ENCODE peak calls at places on chromosomes 16 and 17, in four cellular contexts. T is A549, A is SK-N-SH, H is HepG2. E is an unnamed sample.
A peak's percentile ranks its signal among the peaks of the same experiment; 100 is the strongest.

GRCh38 chr17:55062921-55063320 is 94.4 kb downstream of the STXBP4 start:
- DNase-seq in T (peak; percentile 29), H (no peak), A (no peak), E (no peak)

GRCh38 chr17:9307313-9307998 is 268.2 kb downstream of the STX8 start:
- DNase-seq in T (no peak), H (no peak), A (no peak), E (no peak)

GRCh38 chr17:19659366-19660177 is 11.0 kb downstream of the ALDH3A2 start:
- DNase-seq in T (no peak), A (no peak), H (peak; percentile 76), E (no peak)

GRCh38 chr17:45973099-45973838 is 25.8 kb upstream of the STH start:
- DNase-seq in T (no peak), H (no peak), A (no peak), E (no peak)

GRCh38 chr16:70395345-70395901 is 43.5 kb downstream of the ST3GAL2 start:
- DNase-seq in A (peak; percentile 83), T (peak; percentile 75), H (peak; percentile 72), E (peak; percentile 57)

GRCh38 chr17:32525116-32525515 is 38.3 kb downstream of the CDK5R1 start:
- DNase-seq in T (no peak), H (no peak), A (no peak), E (no peak)

GRCh38 chr16:19384656-19385055 is 33.0 kb upstream of the TMC5 start:
- DNase-seq in T (peak; percentile 37), A (no peak), H (no peak), E (no peak)

GRCh38 chr17:28191018-28191417 is 128.0 kb upstream of the TMEM97 start:
- DNase-seq in H (no peak), A (no peak), T (no peak), E (no peak)

GRCh38 chr16:71781741-71782140 is 26.9 kb downstream of the AP1G1 start:
- DNase-seq in A (no peak), T (no peak), H (peak; percentile 21), E (no peak)

GRCh38 chr17:13143001-13143400 is 125.2 kb upstream of the ELAC2 start:
- DNase-seq in A (no peak), H (no peak), T (no peak), E (no peak)

GRCh38 chr17:80173916-80174315 is 4.1 kb downstream of the CARD14 start:
- DNase-seq in H (no peak), A (no peak), T (no peak), E (no peak)

GRCh38 chr16:30096105-30096861 is at the start of gene YPEL3:
- DNase-seq in A (peak; percentile 99), H (peak; percentile 80), T (peak; percentile 83), E (peak; percentile 88)

GRCh38 chr16:4511441-4512082 is 27.0 kb downstream of the CDIP1 start:
- DNase-seq in A (peak; percentile 77), H (peak; percentile 60), T (peak; percentile 71), E (peak; percentile 91)

GRCh38 chr16:64626771-64627170 is 495.1 kb downstream of the CDH11 start:
- DNase-seq in T (no peak), H (no peak), A (no peak), E (no peak)

GRCh38 chr17:55463600-55463999 is 42.0 kb upstream of the MMD start:
- DNase-seq in A (no peak), H (no peak), T (no peak), E (no peak)

GRCh38 chr16:11916524-11917285 is 949 bp upstream of the GSPT1 start:
- DNase-seq in H (peak; percentile 99), T (peak; percentile 87), A (no peak), E (no peak)

GRCh38 chr16:1276580-1276878 is 20.7 kb downstream of the TPSD1 start:
- DNase-seq in T (no peak), A (no peak), H (no peak), E (no peak)

GRCh38 chr17:51496378-51496777 is 236.0 kb downstream of the UTP18 start:
- DNase-seq in A (no peak), H (no peak), T (no peak), E (no peak)

GRCh38 chr16:72443809-72444208 is 271.9 kb upstream of the PMFBP1 start:
- DNase-seq in A (no peak), H (no peak), T (no peak), E (no peak)

GRCh38 chr16:16028311-16028999 is 79.0 kb downstream of the ABCC1 start:
- DNase-seq in T (no peak), H (no peak), A (no peak), E (no peak)

GRCh38 chr17:6608321-6608720 is 32.2 kb downstream of the KIAA0753 start:
- DNase-seq in T (peak; percentile 16), H (no peak), A (no peak), E (no peak)

GRCh38 chr16:88279998-88280397 is 102.8 kb upstream of the ZNF469 start:
- DNase-seq in H (no peak), A (no peak), T (no peak), E (no peak)

GRCh38 chr16:11797957-11798299 is 870 bp upstream of the ZC3H7A start:
- DNase-seq in H (no peak), T (peak; percentile 13), A (peak; percentile 30), E (no peak)

GRCh38 chr17:7403043-7403901 is 625 bp downstream of the TMEM256 start:
- DNase-seq in A (peak; percentile 86), T (peak; percentile 38), H (peak; percentile 79), E (no peak)

GRCh38 chr16:84119368-84119767 is 2.6 kb upstream of the MBTPS1 start:
- DNase-seq in H (no peak), T (no peak), A (no peak), E (no peak)

GRCh38 chr17:27544350-27545131 is 86.4 kb upstream of the LGALS9 start:
- DNase-seq in T (no peak), H (no peak), A (no peak), E (no peak)

GRCh38 chr16:60204221-60204620 is 1470.1 kb upstream of the GOT2 start:
- DNase-seq in T (no peak), A (no peak), H (no peak), E (no peak)

GRCh38 chr16:13062219-13062618 is 160.8 kb downstream of the SHISA9 start:
- DNase-seq in A (no peak), H (no peak), T (no peak), E (no peak)

GRCh38 chr17:38883592-38884526 is 14.0 kb downstream of the LASP1 start:
- DNase-seq in H (no peak), A (no peak), T (no peak), E (peak; percentile 50)

GRCh38 chr17:1643293-1643998 is 2.1 kb downstream of the SCARF1 start:
- DNase-seq in T (peak; percentile 49), A (peak; percentile 89), H (no peak), E (no peak)

GRCh38 chr17:36611345-36612072 is 10.1 kb downstream of the MRM1 start:
- DNase-seq in H (no peak), T (peak; percentile 61), A (no peak), E (no peak)

GRCh38 chr16:9311303-9311954 is 220.0 kb downstream of the HAPSTR1 start:
- DNase-seq in H (no peak), A (no peak), T (no peak), E (peak; percentile 54)

GRCh38 chr17:75133001-75133400 is 1.5 kb upstream of the NT5C start:
- DNase-seq in H (peak; percentile 51), T (no peak), A (no peak), E (no peak)

GRCh38 chr16:28149016-28149888 is 62.5 kb downstream of the XPO6 start:
- DNase-seq in A (no peak), T (no peak), H (no peak), E (no peak)

GRCh38 chr16:66511615-66512500 is 38.1 kb downstream of the TK2 start:
- DNase-seq in H (no peak), T (peak; percentile 90), A (no peak), E (peak; percentile 64)

GRCh38 chr16:50265260-50265659 is 1.1 kb upstream of the ADCY7 start:
- DNase-seq in H (peak; percentile 69), T (peak; percentile 39), A (peak; percentile 62), E (no peak)
- TF ChIP-seq CHD2 in H (no peak), T (no peak), A (no peak), E (no peak)

GRCh38 chr17:61427567-61427966 is 24.7 kb upstream of the TBX4 start:
- DNase-seq in A (no peak), T (no peak), H (no peak), E (no peak)

GRCh38 chr17:61422869-61423268 is 23.2 kb downstream of the TBX2 start:
- DNase-seq in T (no peak), A (no peak), H (no peak), E (no peak)

GRCh38 chr17:61423967-61424649 is 24.5 kb downstream of the TBX2 start:
- DNase-seq in H (no peak), A (no peak), T (no peak), E (no peak)

GRCh38 chr17:61426482-61427304 is 25.5 kb upstream of the TBX4 start:
- DNase-seq in A (no peak), T (peak; percentile 83), H (peak; percentile 98), E (no peak)

GRCh38 chr17:61425682-61426481 is 26.2 kb downstream of the TBX2 start:
- DNase-seq in T (peak; percentile 69), H (peak; percentile 85), A (peak; percentile 42), E (no peak)
- TF ChIP-seq CHD2 in T (no peak), H (no peak), A (no peak), E (no peak)

DNA sequence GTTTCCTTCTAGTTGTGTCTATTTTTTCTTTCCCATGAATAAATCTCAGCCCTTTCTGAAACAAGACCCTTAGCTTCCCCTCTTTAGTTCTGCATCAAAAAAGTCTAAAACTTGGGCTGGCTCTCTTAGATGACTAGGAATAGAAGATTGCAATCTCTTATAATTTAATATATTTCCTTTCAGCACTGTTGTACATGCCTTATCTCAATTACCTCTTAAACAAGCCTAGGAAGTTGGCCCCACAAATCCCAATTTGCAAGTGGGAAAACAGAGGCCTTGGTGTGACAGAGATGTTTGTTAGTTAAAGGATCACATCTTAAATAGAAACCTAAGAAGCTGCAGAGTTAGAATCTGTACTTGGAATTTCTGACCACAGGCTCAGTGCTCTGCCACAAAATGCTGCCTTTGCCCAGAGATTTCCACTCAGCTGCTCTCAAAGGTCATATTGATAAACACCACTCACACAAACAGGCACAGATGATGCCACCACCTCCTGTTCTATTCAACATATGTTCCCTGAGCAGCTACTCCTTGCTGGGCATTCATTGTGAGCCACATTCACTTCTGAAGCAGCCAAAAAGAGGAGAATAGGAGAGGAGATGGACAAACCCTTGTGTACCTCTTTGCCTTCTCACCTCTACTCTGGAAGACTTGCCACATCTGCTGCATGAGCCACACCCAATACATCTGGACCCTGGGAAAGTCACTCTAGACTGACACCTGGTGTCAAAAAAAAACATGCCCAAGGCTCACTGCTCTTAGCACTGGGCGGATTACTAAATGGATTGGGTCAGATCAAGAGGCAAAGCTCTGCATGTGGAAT is 5.5 kb downstream of the CCDC182 start:
- DNase-seq in T (peak; percentile 53), H (peak; percentile 53), A (peak; percentile 76), E (no peak)
- TF ChIP-seq CHD2 in T (no peak), H (no peak), A (no peak), E (no peak)

DNA sequence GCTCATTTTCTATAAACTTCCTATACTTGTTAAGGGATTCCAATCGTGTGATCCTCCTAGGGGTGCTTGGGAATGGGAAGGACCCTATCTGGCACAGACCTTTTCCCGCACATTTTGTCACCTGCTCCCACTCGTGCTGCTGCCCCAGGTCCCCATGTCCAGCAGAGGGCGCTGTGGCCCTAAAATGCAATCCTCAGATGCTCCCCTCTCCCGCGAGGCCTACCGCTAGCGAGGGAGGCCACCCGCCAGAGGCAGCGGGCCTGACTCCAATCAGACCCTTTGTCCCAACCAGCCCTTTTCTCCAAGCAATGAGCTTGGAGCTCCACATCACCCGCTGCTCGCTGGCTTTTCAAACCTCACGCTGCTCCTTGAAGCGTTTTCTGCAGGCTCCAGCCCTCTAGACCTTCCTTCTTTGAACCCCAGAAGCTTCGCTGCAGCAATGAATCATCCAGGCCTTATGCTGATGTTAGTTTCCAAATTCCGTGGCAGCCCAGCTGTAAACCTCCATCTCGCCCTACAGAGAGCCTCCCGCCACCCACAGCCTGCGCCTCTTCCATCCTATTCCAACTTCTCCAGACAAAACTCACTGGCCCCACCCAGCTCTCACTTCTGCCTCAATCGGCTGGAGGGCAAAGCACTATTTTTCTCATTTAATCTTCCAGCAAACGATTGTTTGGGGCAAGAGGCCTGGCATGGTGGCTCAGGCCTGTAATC is 23.6 kb upstream of the FZD2 start:
- DNase-seq in T (peak; percentile 93), A (peak; percentile 94), H (peak; percentile 81), E (peak; percentile 97)
- TF ChIP-seq CHD2 in T (peak; percentile 51), A (no peak), H (peak; percentile 72), E (peak; percentile 80)